ENCODE peak calls at places on chromosomes 7 and 10, in nine cellular contexts. One of them, this sample, is unnamed.

GRCh38 chr10:21694646-21695045 is 160.6 kb downstream of the MLLT10 start:
- DNase-seq in LHCN-M2: no peak
- DNase-seq in activated CD4-positive, alpha-beta T cell treated with anti-CD3 and anti-CD28 coated beads for 36 hours: no peak
- DNase-seq in M059J: no peak
- DNase-seq in HEK293T: no peak
- DNase-seq in effector CD8-positive, alpha-beta T cell: no peak
- DNase-seq in right cardiac atrium: peak; percentile 48
- DNase-seq in HuH-7: no peak
- DNase-seq in aorta: no peak
- DNase-seq in this sample: no peak

GRCh38 chr10:98344589-98345038 is 70.4 kb downstream of the PYROXD2 start:
- DNase-seq in LHCN-M2: peak; percentile 97
- DNase-seq in activated CD4-positive, alpha-beta T cell treated with anti-CD3 and anti-CD28 coated beads for 36 hours: no peak
- DNase-seq in M059J: peak; percentile 25
- DNase-seq in HEK293T: no peak
- DNase-seq in effector CD8-positive, alpha-beta T cell: no peak
- DNase-seq in right cardiac atrium: peak; percentile 94
- DNase-seq in HuH-7: no peak
- DNase-seq in aorta: peak; percentile 85
- DNase-seq in this sample: no peak

GRCh38 chr7:150931199-150931869 is 46.8 kb downstream of the KCNH2 start:
- DNase-seq in LHCN-M2: no peak
- DNase-seq in activated CD4-positive, alpha-beta T cell treated with anti-CD3 and anti-CD28 coated beads for 36 hours: peak; percentile 31
- DNase-seq in M059J: no peak
- DNase-seq in HEK293T: no peak
- DNase-seq in effector CD8-positive, alpha-beta T cell: peak; percentile 9
- DNase-seq in right cardiac atrium: no peak
- DNase-seq in HuH-7: no peak
- DNase-seq in aorta: no peak
- DNase-seq in this sample: no peak

GRCh38 chr10:48604408-48605263 is at the start of gene ARHGAP22:
- DNase-seq in LHCN-M2: peak; percentile 81
- DNase-seq in activated CD4-positive, alpha-beta T cell treated with anti-CD3 and anti-CD28 coated beads for 36 hours: peak; percentile 28
- DNase-seq in M059J: peak; percentile 54
- DNase-seq in HEK293T: peak; percentile 66
- DNase-seq in effector CD8-positive, alpha-beta T cell: no peak
- DNase-seq in right cardiac atrium: peak; percentile 87
- DNase-seq in HuH-7: no peak
- DNase-seq in aorta: peak; percentile 77
- DNase-seq in this sample: no peak

GRCh38 chr10:123621910-123622309 is 44.2 kb upstream of the GPR26 start:
- DNase-seq in LHCN-M2: peak; percentile 5
- DNase-seq in activated CD4-positive, alpha-beta T cell treated with anti-CD3 and anti-CD28 coated beads for 36 hours: no peak
- DNase-seq in M059J: no peak
- DNase-seq in HEK293T: no peak
- DNase-seq in effector CD8-positive, alpha-beta T cell: no peak
- DNase-seq in right cardiac atrium: no peak
- DNase-seq in HuH-7: no peak
- DNase-seq in aorta: no peak
- DNase-seq in this sample: no peak

GRCh38 chr7:77331938-77332695 is 84.0 kb downstream of the GSAP start:
- DNase-seq in LHCN-M2: peak; percentile 94
- DNase-seq in activated CD4-positive, alpha-beta T cell treated with anti-CD3 and anti-CD28 coated beads for 36 hours: peak; percentile 76
- DNase-seq in M059J: peak; percentile 88
- DNase-seq in HEK293T: peak; percentile 78
- DNase-seq in effector CD8-positive, alpha-beta T cell: no peak
- DNase-seq in right cardiac atrium: peak; percentile 77
- DNase-seq in HuH-7: peak; percentile 45
- DNase-seq in aorta: peak; percentile 74
- DNase-seq in this sample: peak; percentile 14

GRCh38 chr7:18570890-18571478 is 75.4 kb downstream of the HDAC9 start:
- DNase-seq in LHCN-M2: peak; percentile 68
- DNase-seq in activated CD4-positive, alpha-beta T cell treated with anti-CD3 and anti-CD28 coated beads for 36 hours: no peak
- DNase-seq in M059J: peak; percentile 70
- DNase-seq in HEK293T: no peak
- DNase-seq in effector CD8-positive, alpha-beta T cell: no peak
- DNase-seq in right cardiac atrium: no peak
- DNase-seq in HuH-7: peak; percentile 12
- DNase-seq in aorta: no peak
- DNase-seq in this sample: no peak

GRCh38 chr7:27205325-27206280 is 5.7 kb upstream of the HOXA13 start:
- DNase-seq in LHCN-M2: no peak
- DNase-seq in activated CD4-positive, alpha-beta T cell treated with anti-CD3 and anti-CD28 coated beads for 36 hours: no peak
- DNase-seq in M059J: no peak
- DNase-seq in HEK293T: no peak
- DNase-seq in effector CD8-positive, alpha-beta T cell: no peak
- DNase-seq in right cardiac atrium: no peak
- DNase-seq in HuH-7: no peak
- DNase-seq in aorta: no peak
- DNase-seq in this sample: no peak

GRCh38 chr7:101558742-101559325 is 70.3 kb downstream of the MYL10 start:
- DNase-seq in LHCN-M2: no peak
- DNase-seq in activated CD4-positive, alpha-beta T cell treated with anti-CD3 and anti-CD28 coated beads for 36 hours: no peak
- DNase-seq in M059J: peak; percentile 36
- DNase-seq in HEK293T: no peak
- DNase-seq in effector CD8-positive, alpha-beta T cell: no peak
- DNase-seq in right cardiac atrium: no peak
- DNase-seq in HuH-7: peak; percentile 63
- DNase-seq in aorta: no peak
- DNase-seq in this sample: no peak

GRCh38 chr10:13925924-13926435 is 339.2 kb downstream of the PRPF18 start:
- DNase-seq in LHCN-M2: no peak
- DNase-seq in activated CD4-positive, alpha-beta T cell treated with anti-CD3 and anti-CD28 coated beads for 36 hours: no peak
- DNase-seq in M059J: no peak
- DNase-seq in HEK293T: no peak
- DNase-seq in effector CD8-positive, alpha-beta T cell: no peak
- DNase-seq in right cardiac atrium: no peak
- DNase-seq in HuH-7: no peak
- DNase-seq in aorta: no peak
- DNase-seq in this sample: no peak

GRCh38 chr7:67311901-67312300 is 315.3 kb downstream of the TYW1 start:
- DNase-seq in LHCN-M2: peak; percentile 42
- DNase-seq in activated CD4-positive, alpha-beta T cell treated with anti-CD3 and anti-CD28 coated beads for 36 hours: no peak
- DNase-seq in M059J: no peak
- DNase-seq in HEK293T: no peak
- DNase-seq in effector CD8-positive, alpha-beta T cell: no peak
- DNase-seq in right cardiac atrium: no peak
- DNase-seq in HuH-7: no peak
- DNase-seq in aorta: no peak
- DNase-seq in this sample: no peak